ENCODE peak calls at places on chromosomes 12 and 14, in five cellular contexts. One of them, this sample, is unnamed. For H3K9me2, the result is how much of the 10 kb centered on the place peaks cover.

GRCh38 chr12:2959508-2960431 is 573 bp downstream of the TEAD4 start:
- DNase-seq in PC-9: peak
- DNase-seq in PC-3: peak
- DNase-seq in Karpas-422: no peak
- DNase-seq in HCT116: no peak
- DNase-seq in this sample: no peak

GRCh38 chr12:4225571-4225970 is 48.0 kb upstream of the CCND2 start:
- DNase-seq in PC-9: no peak
- DNase-seq in PC-3: no peak
- DNase-seq in Karpas-422: no peak
- DNase-seq in HCT116: no peak
- DNase-seq in this sample: no peak

GRCh38 chr14:100532916-100533630 is 54.1 kb downstream of the BEGAIN start:
- DNase-seq in PC-9: no peak
- DNase-seq in PC-3: no peak
- DNase-seq in Karpas-422: no peak
- DNase-seq in HCT116: no peak
- DNase-seq in this sample: peak

GRCh38 chr12:67920432-67920831 is 68.8 kb upstream of the IFNG-AS1 start:
- DNase-seq in PC-9: peak
- DNase-seq in PC-3: peak
- DNase-seq in Karpas-422: no peak
- DNase-seq in HCT116: no peak
- DNase-seq in this sample: no peak

GRCh38 chr12:45483571-45483970 is 245.9 kb upstream of the ARID2 start:
- DNase-seq in PC-9: no peak
- DNase-seq in PC-3: peak
- DNase-seq in Karpas-422: no peak
- DNase-seq in HCT116: no peak
- DNase-seq in this sample: no peak

GRCh38 chr12:54287316-54288157 is 7.0 kb downstream of the HNRNPA1 start:
- DNase-seq in PC-9: no peak
- DNase-seq in PC-3: no peak
- DNase-seq in Karpas-422: no peak
- DNase-seq in HCT116: no peak
- DNase-seq in this sample: no peak

GRCh38 chr12:27707216-27707615 is 3.4 kb upstream of the MRPS35 start:
- DNase-seq in PC-9: no peak
- DNase-seq in PC-3: no peak
- DNase-seq in Karpas-422: no peak
- DNase-seq in HCT116: no peak
- DNase-seq in this sample: no peak

GRCh38 chr12:42985506-42985905 is 396.0 kb upstream of the PRICKLE1 start:
- DNase-seq in PC-9: no peak
- DNase-seq in PC-3: no peak
- DNase-seq in Karpas-422: no peak
- DNase-seq in HCT116: no peak
- DNase-seq in this sample: no peak

GRCh38 chr14:42214981-42215491 is 608.4 kb downstream of the LRFN5 start:
- DNase-seq in PC-9: peak
- DNase-seq in PC-3: peak
- DNase-seq in Karpas-422: no peak
- DNase-seq in HCT116: no peak
- DNase-seq in this sample: no peak

GRCh38 chr14:83196235-83196634 is 1662.6 kb upstream of the SEL1L start:
- DNase-seq in PC-9: no peak
- DNase-seq in PC-3: no peak
- DNase-seq in Karpas-422: no peak
- DNase-seq in HCT116: no peak
- DNase-seq in this sample: no peak

GRCh38 chr14:61211476-61212262 is 69.5 kb downstream of the TMEM30B start:
- DNase-seq in PC-9: no peak
- DNase-seq in PC-3: no peak
- DNase-seq in Karpas-422: no peak
- DNase-seq in HCT116: no peak
- DNase-seq in this sample: no peak

GRCh38 chr12:1496162-1496925 is 98.0 kb downstream of the FBXL14 start:
- DNase-seq in PC-9: no peak
- DNase-seq in PC-3: peak
- DNase-seq in Karpas-422: no peak
- DNase-seq in HCT116: no peak
- DNase-seq in this sample: no peak

GRCh38 chr12:52675301-52675701 is 4.9 kb downstream of the KRT1 start:
- DNase-seq in PC-9: no peak
- DNase-seq in PC-3: no peak
- DNase-seq in Karpas-422: no peak
- DNase-seq in HCT116: no peak
- DNase-seq in this sample: no peak

GRCh38 chr12:22658214-22658613 is 33.2 kb downstream of the ETNK1 start:
- DNase-seq in PC-9: no peak
- DNase-seq in PC-3: peak
- DNase-seq in Karpas-422: no peak
- DNase-seq in HCT116: no peak
- DNase-seq in this sample: no peak
- H3K4me2 ChIP-seq in PC-9: no peak
- H3K4me2 ChIP-seq in PC-3: peak
- H3K4me2 ChIP-seq in Karpas-422: no peak
- H3K4me2 ChIP-seq in HCT116: no peak
- H3K4me2 ChIP-seq in this sample: no peak

GRCh38 chr14:98462908-98463307 is 809.1 kb downstream of the BCL11B start:
- DNase-seq in PC-9: no peak
- DNase-seq in PC-3: no peak
- DNase-seq in Karpas-422: no peak
- DNase-seq in HCT116: no peak
- DNase-seq in this sample: no peak

DNA sequence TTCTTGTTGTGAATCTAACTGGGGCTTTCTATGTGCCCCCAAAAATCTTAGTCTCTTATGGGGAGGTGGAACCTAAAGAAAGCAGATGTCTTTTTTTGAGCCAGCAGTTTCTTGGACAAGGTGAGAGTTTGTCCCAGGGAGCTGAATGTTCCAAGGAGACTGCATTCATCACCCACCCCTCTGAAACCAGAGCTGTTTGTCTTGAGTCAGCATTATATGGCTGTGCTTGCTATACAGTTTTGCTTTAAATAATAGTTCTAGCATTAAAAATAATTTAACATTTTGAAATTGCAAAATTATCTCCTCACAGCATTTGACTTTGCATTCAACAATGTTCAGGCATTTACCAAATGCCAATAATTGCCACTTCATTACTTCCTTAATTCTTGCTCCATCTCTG is 813.3 kb downstream of the BCL11B start:
- DNase-seq in PC-9: no peak
- DNase-seq in PC-3: no peak
- DNase-seq in Karpas-422: no peak
- DNase-seq in HCT116: no peak
- DNase-seq in this sample: no peak
- H3K9me2 ChIP-seq in PC-9: under half
- H3K9me2 ChIP-seq in PC-3: under half
- H3K9me2 ChIP-seq in Karpas-422: under half
- H3K9me2 ChIP-seq in HCT116: under half
- H3K9me2 ChIP-seq in this sample: under half

GRCh38 chr12:50520345-50520744 is 15.6 kb downstream of the DIP2B start:
- DNase-seq in PC-9: no peak
- DNase-seq in PC-3: no peak
- DNase-seq in Karpas-422: peak
- DNase-seq in HCT116: no peak
- DNase-seq in this sample: no peak
- H3K4me2 ChIP-seq in PC-9: no peak
- H3K4me2 ChIP-seq in PC-3: no peak
- H3K4me2 ChIP-seq in Karpas-422: peak
- H3K4me2 ChIP-seq in HCT116: no peak
- H3K4me2 ChIP-seq in this sample: peak

GRCh38 chr12:126706300-126706699 is 1560.7 kb upstream of the TMEM132C start:
- DNase-seq in PC-9: no peak
- DNase-seq in PC-3: peak
- DNase-seq in Karpas-422: no peak
- DNase-seq in HCT116: no peak
- DNase-seq in this sample: no peak
- H3K9me2 ChIP-seq in PC-9: under half
- H3K9me2 ChIP-seq in PC-3: under half
- H3K9me2 ChIP-seq in Karpas-422: under half
- H3K9me2 ChIP-seq in HCT116: under half
- H3K9me2 ChIP-seq in this sample: under half

GRCh38 chr12:59027199-59027598 is 106.9 kb upstream of the LRIG3 start:
- DNase-seq in PC-9: peak
- DNase-seq in PC-3: peak
- DNase-seq in Karpas-422: no peak
- DNase-seq in HCT116: no peak
- DNase-seq in this sample: no peak

GRCh38 chr12:59036973-59037807 is 116.9 kb upstream of the LRIG3 start:
- DNase-seq in PC-9: no peak
- DNase-seq in PC-3: no peak
- DNase-seq in Karpas-422: no peak
- DNase-seq in HCT116: no peak
- DNase-seq in this sample: no peak

GRCh38 chr12:59036341-59036740 is 116.0 kb upstream of the LRIG3 start:
- DNase-seq in PC-9: no peak
- DNase-seq in PC-3: no peak
- DNase-seq in Karpas-422: no peak
- DNase-seq in HCT116: no peak
- DNase-seq in this sample: no peak

GRCh38 chr12:59030415-59030814 is 110.1 kb upstream of the LRIG3 start:
- DNase-seq in PC-9: peak
- DNase-seq in PC-3: peak
- DNase-seq in Karpas-422: no peak
- DNase-seq in HCT116: no peak
- DNase-seq in this sample: no peak

DNA sequence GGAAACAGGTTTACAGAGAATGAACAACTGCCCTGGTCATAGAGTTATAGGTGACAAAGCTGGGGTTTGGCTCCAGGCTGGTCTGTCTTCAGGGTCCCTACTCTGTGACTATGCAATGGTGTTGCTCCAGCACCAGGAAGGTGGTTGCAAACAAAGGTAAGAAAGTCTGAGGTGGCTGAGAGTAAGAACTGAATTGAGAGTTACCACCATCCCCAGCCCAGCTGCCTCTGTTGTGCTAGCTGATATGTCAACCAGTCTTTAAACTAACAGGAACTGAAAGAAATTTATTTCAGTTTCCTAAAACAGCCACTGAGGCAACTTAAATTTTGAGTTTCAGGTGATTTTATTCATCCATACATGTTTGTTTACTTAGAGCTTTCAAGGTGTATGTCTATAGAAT is 111.0 kb upstream of the LRIG3 start:
- DNase-seq in PC-9: no peak
- DNase-seq in PC-3: no peak
- DNase-seq in Karpas-422: no peak
- DNase-seq in HCT116: no peak
- DNase-seq in this sample: no peak
- H3K4me2 ChIP-seq in PC-9: no peak
- H3K4me2 ChIP-seq in PC-3: no peak
- H3K4me2 ChIP-seq in Karpas-422: no peak
- H3K4me2 ChIP-seq in HCT116: no peak
- H3K4me2 ChIP-seq in this sample: no peak

GRCh38 chr12:123245678-123246077 is 12.4 kb downstream of the MTRFR start:
- DNase-seq in PC-9: no peak
- DNase-seq in PC-3: no peak
- DNase-seq in Karpas-422: no peak
- DNase-seq in HCT116: no peak
- DNase-seq in this sample: no peak
- H3K9me2 ChIP-seq in PC-9: under half
- H3K9me2 ChIP-seq in PC-3: under half
- H3K9me2 ChIP-seq in Karpas-422: under half
- H3K9me2 ChIP-seq in HCT116: under half
- H3K9me2 ChIP-seq in this sample: under half